ENCODE peak calls at places on chromosome 21, in ten cellular contexts. L is HS-5; F is adrenal gland; E is colonic mucosa; Z is activated CD8-positive, alpha-beta memory T cell treated with anti-CD3 and anti-CD28 coated beads for 48 hours; A is T-helper 1 cell; H is dermis blood vessel endothelial cell; T is stimulated activated CD4-positive, alpha-beta T cell treated with anti-CD3 and anti-CD28 coated beads, Interleukin-2, amount 100 ng/mL, for 48 hours; Y is naive thymus-derived CD8-positive, alpha-beta T cell; J is skeletal muscle cell. U is an unnamed sample.
A peak's percentile ranks its signal among the peaks of the same experiment; 100 is the strongest.

GRCh38 chr21:38806153-38806941 is 618 bp downstream of the ETS2 start:
- DNase-seq in L (no peak), F (no peak), E (peak; percentile 45), Z (peak; percentile 21), A (peak; percentile 17), H (peak; percentile 28), T (peak; percentile 22), Y (peak; percentile 19), J (no peak), U (peak; percentile 57)

GRCh38 chr21:25964009-25964408 is 206.6 kb downstream of the APP start:
- DNase-seq in L (no peak), F (peak; percentile 70), E (no peak), Z (no peak), A (no peak), H (peak; percentile 96), T (no peak), Y (no peak), J (no peak), U (no peak)

GRCh38 chr21:21309510-21309909 is 311.3 kb downstream of the NCAM2 start:
- DNase-seq in L (no peak), F (no peak), E (no peak), Z (no peak), A (no peak), H (no peak), T (no peak), Y (no peak), J (no peak), U (no peak)

GRCh38 chr21:36471254-36471723 is 8.6 kb downstream of the CLDN14 start:
- DNase-seq in L (no peak), F (no peak), E (peak; percentile 30), Z (no peak), A (no peak), H (peak; percentile 24), T (no peak), Y (no peak), J (no peak), U (no peak)

GRCh38 chr21:46116846-46117585 is 19.1 kb downstream of the COL6A2 start:
- DNase-seq in L (no peak), F (no peak), E (no peak), Z (no peak), A (no peak), H (no peak), T (no peak), Y (no peak), J (no peak), U (peak; percentile 18)

GRCh38 chr21:37829043-37829442 is 87.2 kb downstream of the KCNJ6 start:
- DNase-seq in L (no peak), F (no peak), E (peak; percentile 44), Z (no peak), A (no peak), H (no peak), T (no peak), Y (no peak), J (no peak), U (no peak)

GRCh38 chr21:46183910-46184624 is at the start of gene SPATC1L:
- DNase-seq in L (peak; percentile 37), F (peak; percentile 93), E (peak; percentile 60), Z (no peak), A (peak; percentile 41), H (peak; percentile 81), T (peak; percentile 22), Y (no peak), J (peak; percentile 57), U (peak; percentile 79)

GRCh38 chr21:44443891-44444285 is 11.4 kb upstream of the LRRC3 start:
- DNase-seq in L (no peak), F (no peak), E (no peak), Z (no peak), A (no peak), H (no peak), T (no peak), Y (no peak), J (no peak), U (peak; percentile 9)

GRCh38 chr21:38386967-38387366 is 111.3 kb downstream of the ERG start:
- DNase-seq in L (no peak), F (no peak), E (no peak), Z (no peak), A (no peak), H (peak; percentile 31), T (no peak), Y (no peak), J (no peak), U (no peak)